ENCODE peak calls at places on chromosomes 7 and 10, in four cellular contexts. One of them, this sample, is unnamed.

GRCh38 chr7:23471090-23471859 is 984 bp upstream of the IGF2BP3 start:
- DNase-seq in NB4: peak; percentile 98
- DNase-seq in HCT116: peak; percentile 72
- DNase-seq in adrenal gland: no peak
- DNase-seq in this sample: peak; percentile 92

GRCh38 chr7:128827248-128827958 is 2.8 kb upstream of the FLNC start:
- DNase-seq in NB4: no peak
- DNase-seq in HCT116: peak; percentile 53
- DNase-seq in adrenal gland: no peak
- DNase-seq in this sample: peak; percentile 42

GRCh38 chr10:97911217-97911616 is 61.6 kb downstream of the GOLGA7B start:
- DNase-seq in NB4: no peak
- DNase-seq in HCT116: no peak
- DNase-seq in adrenal gland: no peak
- DNase-seq in this sample: no peak

GRCh38 chr10:50310560-50311174 is 59.4 kb upstream of the ASAH2 start:
- DNase-seq in NB4: peak; percentile 43
- DNase-seq in HCT116: peak; percentile 18
- DNase-seq in adrenal gland: peak; percentile 55
- DNase-seq in this sample: peak; percentile 79

GRCh38 chr7:32116436-32116835 is 46.2 kb upstream of the PDE1C start:
- DNase-seq in NB4: no peak
- DNase-seq in HCT116: no peak
- DNase-seq in adrenal gland: no peak
- DNase-seq in this sample: no peak

GRCh38 chr7:128453836-128454804 is 1.6 kb upstream of the HILPDA start:
- DNase-seq in NB4: no peak
- DNase-seq in HCT116: no peak
- DNase-seq in adrenal gland: peak; percentile 87
- DNase-seq in this sample: no peak

GRCh38 chr7:120583835-120584586 is 273.9 kb downstream of the TSPAN12 start:
- DNase-seq in NB4: no peak
- DNase-seq in HCT116: peak; percentile 24
- DNase-seq in adrenal gland: no peak
- DNase-seq in this sample: no peak

GRCh38 chr7:151408839-151409554 is 841 bp downstream of the WDR86 start:
- DNase-seq in NB4: peak; percentile 57
- DNase-seq in HCT116: no peak
- DNase-seq in adrenal gland: no peak
- DNase-seq in this sample: no peak

GRCh38 chr7:2032876-2033407 is 199.8 kb downstream of the MAD1L1 start:
- DNase-seq in NB4: no peak
- DNase-seq in HCT116: no peak
- DNase-seq in adrenal gland: no peak
- DNase-seq in this sample: no peak

GRCh38 chr7:155800301-155800700 is 12.0 kb downstream of the SHH start:
- DNase-seq in NB4: no peak
- DNase-seq in HCT116: no peak
- DNase-seq in adrenal gland: no peak
- DNase-seq in this sample: no peak

GRCh38 chr10:32056136-32057040 is at the start of gene KIF5B:
- DNase-seq in NB4: peak; percentile 87
- DNase-seq in HCT116: peak; percentile 60
- DNase-seq in adrenal gland: peak; percentile 92
- DNase-seq in this sample: peak; percentile 92
- TF ChIP-seq POLR2A in NB4: peak; percentile 93
- TF ChIP-seq POLR2A in HCT116: peak; percentile 95
- TF ChIP-seq POLR2A in adrenal gland: peak; percentile 98
- TF ChIP-seq POLR2A in this sample: peak; percentile 99

GRCh38 chr7:73770002-73770859 is at the start of gene CLDN3:
- DNase-seq in NB4: peak; percentile 68
- DNase-seq in HCT116: peak; percentile 73
- DNase-seq in adrenal gland: no peak
- DNase-seq in this sample: peak; percentile 23

GRCh38 chr7:73762659-73762999 is 7.4 kb downstream of the CLDN3 start:
- DNase-seq in NB4: no peak
- DNase-seq in HCT116: no peak
- DNase-seq in adrenal gland: no peak
- DNase-seq in this sample: no peak

GRCh38 chr7:73768661-73769480 is 1.2 kb downstream of the CLDN3 start:
- DNase-seq in NB4: no peak
- DNase-seq in HCT116: no peak
- DNase-seq in adrenal gland: no peak
- DNase-seq in this sample: no peak

GRCh38 chr7:73769481-73770001 is 529 bp downstream of the CLDN3 start:
- DNase-seq in NB4: no peak
- DNase-seq in HCT116: no peak
- DNase-seq in adrenal gland: no peak
- DNase-seq in this sample: no peak

GRCh38 chr7:73766556-73767229 is 3.4 kb downstream of the CLDN3 start:
- DNase-seq in NB4: no peak
- DNase-seq in HCT116: no peak
- DNase-seq in adrenal gland: no peak
- DNase-seq in this sample: no peak
- TF ChIP-seq POLR2A in NB4: no peak
- TF ChIP-seq POLR2A in HCT116: no peak
- TF ChIP-seq POLR2A in adrenal gland: no peak
- TF ChIP-seq POLR2A in this sample: no peak

GRCh38 chr10:88243202-88243744 is 339.8 kb downstream of the RNLS start:
- DNase-seq in NB4: no peak
- DNase-seq in HCT116: no peak
- DNase-seq in adrenal gland: no peak
- DNase-seq in this sample: no peak

GRCh38 chr10:88245974-88246511 is 337.1 kb downstream of the RNLS start:
- DNase-seq in NB4: no peak
- DNase-seq in HCT116: no peak
- DNase-seq in adrenal gland: no peak
- DNase-seq in this sample: no peak

GRCh38 chr10:88244781-88245350 is 338.3 kb downstream of the RNLS start:
- DNase-seq in NB4: no peak
- DNase-seq in HCT116: no peak
- DNase-seq in adrenal gland: no peak
- DNase-seq in this sample: no peak

GRCh38 chr10:88241501-88241900 is 341.6 kb downstream of the RNLS start:
- DNase-seq in NB4: no peak
- DNase-seq in HCT116: no peak
- DNase-seq in adrenal gland: no peak
- DNase-seq in this sample: no peak

DNA sequence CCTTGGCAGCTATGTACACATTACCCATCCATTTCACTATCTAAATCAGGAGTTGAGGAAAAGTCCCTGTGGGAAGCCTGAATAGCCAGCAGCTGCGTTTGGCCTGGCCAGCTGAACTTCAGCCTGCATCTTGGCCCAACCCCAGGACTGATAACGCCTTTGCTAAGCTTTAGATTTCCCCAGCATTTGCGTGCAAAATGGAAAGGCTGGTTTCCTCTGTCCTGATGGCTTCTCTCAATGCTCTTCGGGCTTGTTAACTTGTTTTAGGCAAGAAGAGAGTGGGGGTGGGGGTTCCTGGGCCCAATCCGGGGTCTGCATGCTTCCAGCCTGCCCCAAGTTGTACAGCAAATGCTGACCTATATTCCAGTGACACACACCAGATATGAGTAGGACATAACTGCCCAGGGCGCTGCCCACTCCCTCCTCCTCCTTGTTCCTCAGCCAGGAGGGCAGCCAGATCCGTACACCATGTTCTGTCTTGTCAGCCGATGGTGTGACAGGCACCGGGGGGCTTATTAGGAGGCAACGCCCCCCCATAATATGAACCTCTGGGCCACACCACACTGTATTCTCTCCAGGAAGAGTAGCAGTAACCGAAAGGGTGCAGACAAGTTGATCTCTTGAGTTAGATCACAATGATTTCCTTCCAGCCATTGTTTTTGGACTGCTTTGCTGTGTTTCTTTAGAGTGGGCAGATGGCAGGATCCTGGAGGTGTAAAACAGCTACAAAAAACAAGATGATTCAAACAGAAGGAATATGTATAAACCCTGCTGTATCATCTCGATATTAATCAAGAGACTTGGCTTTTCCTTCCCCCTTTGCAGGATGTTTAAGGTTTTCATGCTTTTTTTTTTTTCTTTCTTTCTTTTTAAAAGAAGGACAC is 339.0 kb downstream of the RNLS start:
- DNase-seq in NB4: no peak
- DNase-seq in HCT116: no peak
- DNase-seq in adrenal gland: peak; percentile 95
- DNase-seq in this sample: no peak
- TF ChIP-seq POLR2A in NB4: no peak
- TF ChIP-seq POLR2A in HCT116: no peak
- TF ChIP-seq POLR2A in adrenal gland: no peak
- TF ChIP-seq POLR2A in this sample: no peak

GRCh38 chr10:29634764-29635625 is at the start of gene SVIL:
- DNase-seq in NB4: peak; percentile 50
- DNase-seq in HCT116: no peak
- DNase-seq in adrenal gland: peak; percentile 83
- DNase-seq in this sample: no peak
- TF ChIP-seq POLR2A in NB4: no peak
- TF ChIP-seq POLR2A in HCT116: no peak
- TF ChIP-seq POLR2A in adrenal gland: no peak
- TF ChIP-seq POLR2A in this sample: no peak

DNA sequence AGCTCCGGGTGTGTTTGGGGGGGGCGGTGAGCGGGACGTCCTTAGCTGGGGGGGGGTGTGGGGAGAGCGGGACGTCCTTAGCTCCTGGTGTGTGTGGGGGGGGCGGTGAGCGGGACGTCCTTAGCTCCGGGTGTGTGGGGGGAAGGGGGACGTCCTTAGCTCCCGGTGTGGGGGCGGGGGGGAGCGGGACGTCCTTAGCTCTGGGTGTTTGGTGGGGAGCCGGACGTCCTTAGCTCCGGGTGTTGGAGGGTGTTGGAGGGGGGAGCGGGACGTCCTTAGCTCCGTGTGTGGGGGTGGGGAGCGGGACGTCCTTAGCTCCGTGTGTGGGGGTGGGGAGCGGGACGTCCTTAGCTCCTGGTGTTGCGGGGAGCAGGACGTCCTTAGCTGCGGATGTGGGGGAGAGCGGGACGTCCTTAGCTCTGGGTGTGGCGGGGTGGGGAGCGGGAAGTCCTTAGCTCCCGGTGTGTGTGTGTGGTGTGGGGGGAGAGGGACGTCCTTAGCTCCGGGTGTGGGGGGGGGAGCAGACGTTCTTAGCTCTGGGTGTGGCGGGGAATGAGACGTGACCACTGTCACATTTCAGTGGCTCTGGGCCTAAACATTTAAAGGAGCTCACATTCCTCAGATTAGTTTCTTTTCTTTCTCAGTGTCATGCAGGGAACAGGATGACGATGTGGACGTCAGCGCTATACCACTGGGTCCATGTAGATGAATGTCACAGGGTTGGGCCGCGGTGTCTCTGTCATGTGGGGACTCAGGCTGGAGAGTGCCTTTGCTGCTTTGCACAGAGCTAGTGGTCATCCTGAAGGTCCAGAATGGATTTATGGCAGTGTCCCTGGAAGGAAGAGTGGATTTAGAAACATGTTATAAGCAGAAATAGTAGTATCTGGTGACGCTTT is 7.5 kb downstream of the DYNC2I1 start:
- DNase-seq in NB4: peak; percentile 85
- DNase-seq in HCT116: peak; percentile 31
- DNase-seq in adrenal gland: peak; percentile 90
- DNase-seq in this sample: peak; percentile 68
- TF ChIP-seq POLR2A in NB4: no peak
- TF ChIP-seq POLR2A in HCT116: no peak
- TF ChIP-seq POLR2A in adrenal gland: no peak
- TF ChIP-seq POLR2A in this sample: peak; percentile 47